ENCODE peak calls at places on chromosome 2, in seven cellular contexts. Z is AG08395, A is COR-L47, R is HS-27A, D is tibial artery, P is left colon, E is ureter. I is an unnamed sample.

GRCh38 chr2:215973954-215974699 is 39.2 kb downstream of the MREG start:
- DNase-seq in Z (peak), A (no peak), D (peak), R (no peak), E (no peak), P (peak), I (peak)

GRCh38 chr2:209936106-209936663 is 66.3 kb upstream of the RPE start:
- DNase-seq in D (no peak), Z (no peak), P (no peak), A (no peak), R (no peak), E (no peak), I (no peak)

GRCh38 chr2:54084600-54084999 is 30.8 kb upstream of the ACYP2 start:
- DNase-seq in Z (peak), P (no peak), D (no peak), E (no peak), R (no peak), A (no peak), I (peak)

GRCh38 chr2:230485801-230486341 is 69.9 kb downstream of the SP100 start:
- DNase-seq in D (no peak), Z (no peak), A (no peak), P (no peak), E (no peak), R (no peak), I (no peak)

GRCh38 chr2:53520630-53520940 is 247.0 kb upstream of the CHAC2 start:
- DNase-seq in E (no peak), P (no peak), R (no peak), D (no peak), Z (no peak), A (no peak), I (no peak)

GRCh38 chr2:10226032-10226724 is 76.5 kb upstream of the HPCAL1 start:
- DNase-seq in R (no peak), Z (no peak), D (no peak), E (no peak), P (peak), A (no peak), I (no peak)

GRCh38 chr2:239190921-239191885 is 209.6 kb downstream of the HDAC4 start:
- DNase-seq in D (peak), P (no peak), R (no peak), E (peak), A (no peak), Z (no peak), I (no peak)

GRCh38 chr2:121046335-121046734 is 238.7 kb downstream of the TFCP2L1 start:
- DNase-seq in A (no peak), D (no peak), Z (peak), E (no peak), R (no peak), P (no peak), I (no peak)

GRCh38 chr2:1653956-1654695 is 90.2 kb downstream of the PXDN start:
- DNase-seq in Z (peak), R (peak), P (no peak), E (no peak), A (no peak), D (no peak), I (peak)

GRCh38 chr2:199851886-199852285 is 894 bp upstream of the FTCDNL1 start:
- DNase-seq in R (no peak), P (no peak), Z (no peak), E (no peak), D (no peak), A (peak), I (no peak)

GRCh38 chr2:27016801-27017325 is 15.9 kb upstream of the TMEM214 start:
- DNase-seq in R (no peak), Z (peak), D (no peak), P (no peak), E (no peak), A (peak), I (peak)

I was measured in fibroblast of mammary gland.